ENCODE peak calls at places on chromosomes 13 and 19, in four cellular contexts. One of them, this sample, is unnamed.

GRCh38 chr19:3024509-3024869 is 4.6 kb downstream of the TLE2 start:
- DNase-seq in activated CD4-positive, alpha-beta memory T cell treated with anti-CD3 and anti-CD28 coated beads for 36 hours: peak
- DNase-seq in pancreas: no peak
- DNase-seq in transverse colon: no peak
- DNase-seq in this sample: no peak

GRCh38 chr19:53780506-53780905 is 43.6 kb downstream of the NLRP12 start:
- DNase-seq in activated CD4-positive, alpha-beta memory T cell treated with anti-CD3 and anti-CD28 coated beads for 36 hours: no peak
- DNase-seq in pancreas: no peak
- DNase-seq in transverse colon: no peak
- DNase-seq in this sample: no peak

GRCh38 chr19:28065026-28065425 is 1147.9 kb downstream of the UQCRFS1 start:
- DNase-seq in activated CD4-positive, alpha-beta memory T cell treated with anti-CD3 and anti-CD28 coated beads for 36 hours: no peak
- DNase-seq in pancreas: no peak
- DNase-seq in transverse colon: no peak
- DNase-seq in this sample: no peak

GRCh38 chr13:106028916-106029315 is 506.5 kb downstream of the EFNB2 start:
- DNase-seq in activated CD4-positive, alpha-beta memory T cell treated with anti-CD3 and anti-CD28 coated beads for 36 hours: no peak
- DNase-seq in pancreas: no peak
- DNase-seq in transverse colon: no peak
- DNase-seq in this sample: no peak

GRCh38 chr19:42203700-42204099 is 13.8 kb downstream of the DEDD2 start:
- DNase-seq in activated CD4-positive, alpha-beta memory T cell treated with anti-CD3 and anti-CD28 coated beads for 36 hours: no peak
- DNase-seq in pancreas: no peak
- DNase-seq in transverse colon: no peak
- DNase-seq in this sample: no peak

GRCh38 chr19:29671393-29672076 is 6.3 kb downstream of the PLEKHF1 start:
- DNase-seq in activated CD4-positive, alpha-beta memory T cell treated with anti-CD3 and anti-CD28 coated beads for 36 hours: peak
- DNase-seq in pancreas: no peak
- DNase-seq in transverse colon: peak
- DNase-seq in this sample: no peak

GRCh38 chr19:18905058-18905456 is 9.1 kb upstream of the CERS1 start:
- DNase-seq in activated CD4-positive, alpha-beta memory T cell treated with anti-CD3 and anti-CD28 coated beads for 36 hours: no peak
- DNase-seq in pancreas: no peak
- DNase-seq in transverse colon: no peak
- DNase-seq in this sample: no peak

GRCh38 chr19:13729859-13730258 is 34.5 kb upstream of the MRI1 start:
- DNase-seq in activated CD4-positive, alpha-beta memory T cell treated with anti-CD3 and anti-CD28 coated beads for 36 hours: no peak
- DNase-seq in pancreas: no peak
- DNase-seq in transverse colon: no peak
- DNase-seq in this sample: no peak

GRCh38 chr13:36706755-36707154 is 32.9 kb downstream of the SERTM1 start:
- DNase-seq in activated CD4-positive, alpha-beta memory T cell treated with anti-CD3 and anti-CD28 coated beads for 36 hours: no peak
- DNase-seq in pancreas: no peak
- DNase-seq in transverse colon: no peak
- DNase-seq in this sample: no peak

GRCh38 chr13:36131931-36132297 is 732 bp upstream of the DCLK1 start:
- DNase-seq in activated CD4-positive, alpha-beta memory T cell treated with anti-CD3 and anti-CD28 coated beads for 36 hours: no peak
- DNase-seq in pancreas: peak
- DNase-seq in transverse colon: no peak
- DNase-seq in this sample: no peak

GRCh38 chr13:24719139-24719538 is 38.9 kb downstream of the ATP12A start:
- DNase-seq in activated CD4-positive, alpha-beta memory T cell treated with anti-CD3 and anti-CD28 coated beads for 36 hours: no peak
- DNase-seq in pancreas: no peak
- DNase-seq in transverse colon: no peak
- DNase-seq in this sample: no peak

GRCh38 chr13:47213057-47213456 is 316.2 kb upstream of the HTR2A start:
- DNase-seq in activated CD4-positive, alpha-beta memory T cell treated with anti-CD3 and anti-CD28 coated beads for 36 hours: no peak
- DNase-seq in pancreas: no peak
- DNase-seq in transverse colon: no peak
- DNase-seq in this sample: no peak

GRCh38 chr13:34847751-34848150 is 94.3 kb upstream of the NBEA start:
- DNase-seq in activated CD4-positive, alpha-beta memory T cell treated with anti-CD3 and anti-CD28 coated beads for 36 hours: no peak
- DNase-seq in pancreas: no peak
- DNase-seq in transverse colon: no peak
- DNase-seq in this sample: no peak

GRCh38 chr13:45943965-45944364 is 92.4 kb upstream of the SIAH3 start:
- DNase-seq in activated CD4-positive, alpha-beta memory T cell treated with anti-CD3 and anti-CD28 coated beads for 36 hours: no peak
- DNase-seq in pancreas: no peak
- DNase-seq in transverse colon: no peak
- DNase-seq in this sample: no peak

GRCh38 chr13:43994999-43995859 is 115.5 kb downstream of the LACC1 start:
- DNase-seq in activated CD4-positive, alpha-beta memory T cell treated with anti-CD3 and anti-CD28 coated beads for 36 hours: no peak
- DNase-seq in pancreas: no peak
- DNase-seq in transverse colon: no peak
- DNase-seq in this sample: no peak

GRCh38 chr13:98225036-98225940 is 48.2 kb upstream of the RNF113B start:
- DNase-seq in activated CD4-positive, alpha-beta memory T cell treated with anti-CD3 and anti-CD28 coated beads for 36 hours: no peak
- DNase-seq in pancreas: no peak
- DNase-seq in transverse colon: no peak
- DNase-seq in this sample: no peak

GRCh38 chr13:101875717-101876393 is 423.4 kb downstream of the ITGBL1 start:
- DNase-seq in activated CD4-positive, alpha-beta memory T cell treated with anti-CD3 and anti-CD28 coated beads for 36 hours: no peak
- DNase-seq in pancreas: no peak
- DNase-seq in transverse colon: no peak
- DNase-seq in this sample: no peak

GRCh38 chr13:79290595-79291244 is 115.3 kb downstream of the RBM26 start:
- DNase-seq in activated CD4-positive, alpha-beta memory T cell treated with anti-CD3 and anti-CD28 coated beads for 36 hours: no peak
- DNase-seq in pancreas: no peak
- DNase-seq in transverse colon: no peak
- DNase-seq in this sample: no peak

GRCh38 chr19:3479177-3479818 is 1.0 kb downstream of the SMIM24 start:
- DNase-seq in activated CD4-positive, alpha-beta memory T cell treated with anti-CD3 and anti-CD28 coated beads for 36 hours: peak
- DNase-seq in pancreas: no peak
- DNase-seq in transverse colon: peak
- DNase-seq in this sample: peak

This sample was measured in CMK.